ENCODE peak calls at places on chromosomes 7 and 10, in five cellular contexts. F is fibroblast of lung, Z is HepG2, C is hepatocyte, I is Karpas-422. Y is an unnamed sample.

GRCh38 chr10:100115011-100115770 is 33.5 kb upstream of the CPN1 start:
- DNase-seq in F (peak), Z (no peak), C (no peak), I (no peak), Y (peak)

GRCh38 chr7:84069036-84069435 is 125.6 kb downstream of the SEMA3A start:
- DNase-seq in F (no peak), Z (no peak), C (no peak), I (no peak), Y (no peak)

GRCh38 chr7:1733206-1733907 is 63.3 kb downstream of the ELFN1 start:
- DNase-seq in F (no peak), Z (no peak), C (no peak), I (no peak), Y (no peak)

GRCh38 chr7:148356303-148356702 is 234.3 kb upstream of the C7orf33 start:
- DNase-seq in F (no peak), Z (no peak), C (no peak), I (no peak), Y (no peak)

GRCh38 chr7:34750209-34750608 is 92.2 kb downstream of the NPSR1 start:
- DNase-seq in F (no peak), Z (no peak), C (no peak), I (no peak), Y (no peak)

GRCh38 chr7:28155964-28156363 is 24.6 kb downstream of the JAZF1 start:
- DNase-seq in F (peak), Z (peak), C (no peak), I (no peak), Y (no peak)

GRCh38 chr7:51165337-51165736 is 151.3 kb downstream of the COBL start:
- DNase-seq in F (no peak), Z (no peak), C (no peak), I (no peak), Y (no peak)

GRCh38 chr7:55111007-55111406 is 92.2 kb downstream of the EGFR start:
- DNase-seq in F (peak), Z (no peak), C (no peak), I (no peak), Y (no peak)

GRCh38 chr7:139598642-139599041 is 75.2 kb downstream of the CLEC2L start:
- DNase-seq in F (no peak), Z (no peak), C (peak), I (no peak), Y (no peak)

GRCh38 chr10:15325243-15326002 is 45.7 kb downstream of the FAM171A1 start:
- DNase-seq in F (peak), Z (no peak), C (no peak), I (no peak), Y (no peak)

GRCh38 chr7:36651404-36651803 is 72.9 kb downstream of the AOAH start:
- DNase-seq in F (peak), Z (no peak), C (peak), I (no peak), Y (no peak)

GRCh38 chr7:751826-752225 is 24.7 kb upstream of the PRKAR1B start:
- DNase-seq in F (no peak), Z (no peak), C (no peak), I (no peak), Y (no peak)

GRCh38 chr7:84183741-84184140 is 10.8 kb downstream of the SEMA3A start:
- DNase-seq in F (no peak), Z (no peak), C (no peak), I (no peak), Y (no peak)

DNA sequence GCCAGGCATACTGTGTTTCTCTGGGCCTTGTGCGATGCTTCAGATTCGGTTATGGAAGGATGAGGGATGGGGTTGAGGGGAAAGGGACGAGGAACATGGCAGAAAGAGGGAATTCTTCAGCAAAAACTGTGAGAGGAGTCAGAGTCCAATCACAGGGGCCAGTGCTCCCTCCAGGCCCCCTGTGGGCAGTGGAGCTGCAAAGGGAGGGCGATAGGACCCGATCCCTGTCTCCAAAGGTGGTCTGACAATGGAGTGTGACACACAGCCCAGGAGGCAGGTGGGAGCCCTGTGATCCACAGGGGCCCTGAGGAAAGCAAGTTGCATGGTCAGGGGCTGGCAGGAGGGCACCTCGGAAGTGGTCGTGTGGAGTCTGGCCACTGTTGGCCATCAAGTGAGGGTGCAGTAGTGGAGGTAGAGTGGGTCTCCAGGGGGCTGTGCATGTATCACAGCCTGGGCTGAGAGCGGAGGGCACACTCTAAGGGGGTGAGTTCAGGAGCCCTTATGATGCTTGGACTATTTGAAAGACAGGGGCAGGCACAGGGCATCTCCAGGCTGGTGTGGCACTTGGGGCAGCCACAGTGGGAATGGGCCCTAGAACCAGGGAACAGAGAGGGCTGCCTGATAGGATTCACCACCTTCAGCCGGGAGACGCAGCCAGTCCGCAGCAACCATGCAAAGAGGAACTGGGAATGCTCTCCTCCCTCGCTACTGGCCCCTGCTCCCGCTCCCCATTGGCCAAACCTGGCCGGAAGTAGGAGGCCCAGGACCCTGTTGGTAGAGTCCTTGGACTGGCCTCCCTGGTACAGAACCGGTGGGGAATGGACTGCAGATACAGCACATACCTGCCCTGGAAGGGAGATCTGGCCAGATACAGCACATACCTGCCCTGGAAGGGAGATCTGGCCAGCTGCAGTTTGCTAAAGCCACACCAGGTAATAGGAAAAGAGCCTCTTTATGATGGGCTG is 115.9 kb downstream of the ADCY1 start:
- DNase-seq in F (no peak), Z (no peak), C (no peak), I (no peak), Y (no peak)
- H2AFZ ChIP-seq in F (peak), Z (no peak), C (no peak), I (no peak), Y (no peak)

DNA sequence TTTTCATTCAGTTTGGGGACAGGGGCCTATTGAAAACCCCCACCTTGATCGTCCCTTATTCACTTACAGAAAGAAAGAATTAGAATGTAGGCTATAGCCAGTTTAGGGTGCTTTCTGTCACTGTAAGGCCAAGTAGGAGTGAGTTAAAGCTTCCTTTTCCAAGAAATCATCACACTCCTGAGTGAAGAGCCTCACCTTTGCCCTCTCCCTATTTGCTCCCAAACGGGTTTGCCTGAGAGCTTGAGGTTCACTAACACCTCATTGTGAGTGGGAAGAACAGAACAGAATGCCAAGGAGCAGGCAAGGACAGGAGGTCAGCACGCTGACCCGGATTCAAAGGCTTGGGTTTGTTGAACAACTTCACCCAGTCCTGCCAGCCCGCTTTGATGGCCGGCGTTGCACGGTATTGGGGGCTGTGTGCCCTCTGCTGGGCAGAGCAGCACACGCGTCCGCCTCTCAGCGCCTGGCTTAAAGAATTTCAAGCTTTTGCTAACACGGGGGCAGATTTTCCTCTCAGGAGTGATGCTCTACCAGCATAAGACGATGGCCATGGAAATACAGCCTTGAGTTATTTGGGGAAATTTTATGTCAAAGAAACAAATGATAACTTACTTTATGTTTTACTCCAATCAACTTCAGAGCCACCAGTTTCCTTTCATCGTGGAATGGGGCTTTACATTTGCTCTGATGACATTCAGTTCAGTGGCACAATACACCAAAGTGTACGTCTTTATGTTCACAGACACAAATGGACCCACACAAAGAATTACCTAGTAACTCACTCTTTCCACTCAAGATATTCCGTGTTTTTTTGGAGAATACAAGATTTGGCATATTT is 470.0 kb downstream of the SUGCT start:
- DNase-seq in F (peak), Z (peak), C (peak), I (peak), Y (peak)
- H2AFZ ChIP-seq in F (peak), Z (peak), C (peak), I (peak), Y (peak)

GRCh38 chr7:101936223-101936611 is 118.8 kb downstream of the CUX1 start:
- DNase-seq in F (no peak), Z (no peak), C (no peak), I (no peak), Y (peak)

GRCh38 chr7:101938115-101938514 is 120.7 kb downstream of the CUX1 start:
- DNase-seq in F (no peak), Z (no peak), C (no peak), I (no peak), Y (no peak)

GRCh38 chr7:101935521-101936141 is 118.2 kb downstream of the CUX1 start:
- DNase-seq in F (no peak), Z (no peak), C (no peak), I (peak), Y (no peak)

GRCh38 chr7:101934618-101935017 is 117.2 kb downstream of the CUX1 start:
- DNase-seq in F (no peak), Z (no peak), C (no peak), I (no peak), Y (no peak)

DNA sequence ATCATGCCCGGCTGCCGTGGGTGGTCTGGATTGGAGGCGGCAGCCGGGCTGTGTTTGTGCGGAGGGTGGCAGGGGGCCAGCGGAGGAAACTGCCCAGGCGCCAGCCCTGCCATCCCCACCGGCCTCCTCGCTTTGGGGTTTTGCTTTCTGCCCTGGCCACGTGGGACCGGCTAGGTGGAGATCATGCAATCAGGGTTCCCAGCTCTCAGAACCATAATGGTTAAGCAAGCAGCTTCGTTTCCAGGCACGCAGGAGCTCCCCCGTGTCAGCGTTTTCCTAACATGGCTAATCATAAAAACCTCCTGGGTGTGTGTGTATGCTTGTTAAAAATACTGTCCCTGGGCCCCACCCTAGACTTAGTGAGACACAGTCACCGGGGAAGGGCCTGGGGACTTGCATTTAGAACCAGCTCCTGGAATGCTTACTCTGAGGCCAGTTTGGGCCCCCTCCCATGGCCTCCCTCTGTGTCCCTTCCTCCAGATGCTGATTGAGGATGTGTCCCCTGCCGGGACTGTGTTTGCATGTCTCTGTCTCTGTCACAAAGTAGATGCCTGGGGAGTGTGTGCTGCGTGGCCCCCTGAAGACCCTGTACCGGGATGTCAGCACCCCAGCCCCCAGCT is 119.3 kb downstream of the CUX1 start:
- DNase-seq in F (peak), Z (no peak), C (peak), I (no peak), Y (peak)
- H2AFZ ChIP-seq in F (peak), Z (no peak), C (no peak), I (no peak), Y (no peak)

DNA sequence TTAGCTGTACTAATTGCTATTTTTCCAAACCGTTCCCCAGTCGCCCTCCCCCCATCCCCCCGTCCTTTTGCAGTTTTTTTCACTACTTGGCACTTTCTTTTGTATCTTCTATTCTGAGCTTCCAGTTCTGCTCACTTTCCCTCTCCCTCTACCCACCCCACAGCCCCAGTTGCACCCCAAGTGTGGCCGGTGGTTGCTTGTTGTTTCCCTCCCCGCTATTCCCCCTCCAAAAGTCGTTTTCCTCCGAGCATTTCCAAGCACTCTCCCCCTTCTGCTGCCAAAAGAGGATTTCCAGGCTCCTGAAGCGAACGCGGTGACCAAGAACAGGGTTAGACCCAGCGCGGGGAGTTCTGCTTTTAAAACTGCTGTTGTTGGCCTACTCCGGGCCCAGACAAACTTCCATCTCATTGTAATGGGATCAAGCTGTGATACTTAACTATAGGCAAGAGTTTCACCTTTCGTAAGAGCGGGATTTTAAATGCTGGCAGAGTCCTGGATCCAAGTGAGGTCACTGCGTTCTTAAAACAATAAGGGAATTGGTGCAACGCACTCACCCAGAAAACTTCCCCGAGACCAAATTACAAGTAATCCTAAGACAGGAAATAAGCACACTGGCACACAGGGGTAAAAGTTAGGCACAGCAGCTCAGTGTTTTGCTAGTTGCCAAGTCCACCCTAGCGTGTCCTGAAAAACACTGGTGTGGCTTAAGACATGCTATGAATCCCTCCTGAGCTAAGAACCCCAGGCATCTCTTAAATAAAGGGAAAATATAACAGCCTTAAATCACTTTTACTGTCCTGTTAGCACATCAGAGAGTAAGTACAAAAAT is 1.5 kb upstream of the RGS10 start:
- DNase-seq in F (peak), Z (no peak), C (no peak), I (no peak), Y (peak)
- H2AFZ ChIP-seq in F (no peak), Z (no peak), C (peak), I (peak), Y (peak)

GRCh38 chr10:55233090-55233489 is 432.1 kb upstream of the PCDH15 start:
- DNase-seq in F (no peak), Z (no peak), C (no peak), I (no peak), Y (no peak)
- H2AFZ ChIP-seq in F (no peak), Z (no peak), C (no peak), I (no peak), Y (no peak)

Y was measured in GM23338.